ENCODE peak calls at places on chromosomes 11 and 22, in five cellular contexts. One of them, this sample, is unnamed.

GRCh38 chr11:120254788-120255518 is 15.0 kb downstream of the POU2F3 start:
- DNase-seq in heart left ventricle: no peak
- DNase-seq in tibial nerve: no peak
- DNase-seq in HepG2: no peak
- DNase-seq in erythroblast: no peak
- DNase-seq in this sample: no peak

GRCh38 chr11:69966583-69966835 is 111.6 kb upstream of the ANO1 start:
- DNase-seq in heart left ventricle: no peak
- DNase-seq in tibial nerve: no peak
- DNase-seq in HepG2: no peak
- DNase-seq in erythroblast: no peak
- DNase-seq in this sample: no peak

GRCh38 chr11:61910473-61911123 is 6.8 kb downstream of the RAB3IL1 start:
- DNase-seq in heart left ventricle: no peak
- DNase-seq in tibial nerve: peak
- DNase-seq in HepG2: no peak
- DNase-seq in erythroblast: no peak
- DNase-seq in this sample: no peak

GRCh38 chr11:81995907-81996306 is 737.8 kb downstream of the FAM181B start:
- DNase-seq in heart left ventricle: no peak
- DNase-seq in tibial nerve: no peak
- DNase-seq in HepG2: no peak
- DNase-seq in erythroblast: no peak
- DNase-seq in this sample: no peak

GRCh38 chr11:116725434-116726221 is 47.2 kb downstream of the BUD13 start:
- DNase-seq in heart left ventricle: no peak
- DNase-seq in tibial nerve: no peak
- DNase-seq in HepG2: no peak
- DNase-seq in erythroblast: no peak
- DNase-seq in this sample: no peak

GRCh38 chr11:70755410-70756158 is 357.3 kb downstream of the CTTN start:
- DNase-seq in heart left ventricle: peak
- DNase-seq in tibial nerve: peak
- DNase-seq in HepG2: peak
- DNase-seq in erythroblast: peak
- DNase-seq in this sample: peak

GRCh38 chr11:117589024-117589423 is 208.0 kb downstream of the DSCAML1 start:
- DNase-seq in heart left ventricle: no peak
- DNase-seq in tibial nerve: no peak
- DNase-seq in HepG2: no peak
- DNase-seq in erythroblast: no peak
- DNase-seq in this sample: peak

GRCh38 chr22:27853404-27853803 is 51.8 kb upstream of the MN1 start:
- DNase-seq in heart left ventricle: no peak
- DNase-seq in tibial nerve: no peak
- DNase-seq in HepG2: no peak
- DNase-seq in erythroblast: no peak
- DNase-seq in this sample: no peak

GRCh38 chr22:32820131-32820882 is 18.8 kb downstream of the TIMP3 start:
- DNase-seq in heart left ventricle: no peak
- DNase-seq in tibial nerve: no peak
- DNase-seq in HepG2: no peak
- DNase-seq in erythroblast: no peak
- DNase-seq in this sample: no peak

GRCh38 chr11:72217856-72218745 is 1.5 kb downstream of the FOLR2 start:
- DNase-seq in heart left ventricle: no peak
- DNase-seq in tibial nerve: no peak
- DNase-seq in HepG2: no peak
- DNase-seq in erythroblast: no peak
- DNase-seq in this sample: no peak

GRCh38 chr11:121321614-121322243 is 29.2 kb downstream of the SC5D start:
- DNase-seq in heart left ventricle: no peak
- DNase-seq in tibial nerve: no peak
- DNase-seq in HepG2: no peak
- DNase-seq in erythroblast: no peak
- DNase-seq in this sample: no peak

GRCh38 chr11:76164861-76165751 is 41.2 kb downstream of the WNT11 start:
- DNase-seq in heart left ventricle: no peak
- DNase-seq in tibial nerve: no peak
- DNase-seq in HepG2: no peak
- DNase-seq in erythroblast: no peak
- DNase-seq in this sample: no peak

GRCh38 chr22:29883045-29883830 is at the start of gene MTMR3:
- DNase-seq in heart left ventricle: peak
- DNase-seq in tibial nerve: peak
- DNase-seq in HepG2: peak
- DNase-seq in erythroblast: peak
- DNase-seq in this sample: peak

GRCh38 chr11:67700548-67701262 is 26.3 kb upstream of the ALDH3B2 start:
- DNase-seq in heart left ventricle: no peak
- DNase-seq in tibial nerve: no peak
- DNase-seq in HepG2: no peak
- DNase-seq in erythroblast: no peak
- DNase-seq in this sample: no peak

GRCh38 chr22:40363059-40363458 is 7.3 kb upstream of the SGSM3 start:
- DNase-seq in heart left ventricle: no peak
- DNase-seq in tibial nerve: no peak
- DNase-seq in HepG2: no peak
- DNase-seq in erythroblast: no peak
- DNase-seq in this sample: no peak

DNA sequence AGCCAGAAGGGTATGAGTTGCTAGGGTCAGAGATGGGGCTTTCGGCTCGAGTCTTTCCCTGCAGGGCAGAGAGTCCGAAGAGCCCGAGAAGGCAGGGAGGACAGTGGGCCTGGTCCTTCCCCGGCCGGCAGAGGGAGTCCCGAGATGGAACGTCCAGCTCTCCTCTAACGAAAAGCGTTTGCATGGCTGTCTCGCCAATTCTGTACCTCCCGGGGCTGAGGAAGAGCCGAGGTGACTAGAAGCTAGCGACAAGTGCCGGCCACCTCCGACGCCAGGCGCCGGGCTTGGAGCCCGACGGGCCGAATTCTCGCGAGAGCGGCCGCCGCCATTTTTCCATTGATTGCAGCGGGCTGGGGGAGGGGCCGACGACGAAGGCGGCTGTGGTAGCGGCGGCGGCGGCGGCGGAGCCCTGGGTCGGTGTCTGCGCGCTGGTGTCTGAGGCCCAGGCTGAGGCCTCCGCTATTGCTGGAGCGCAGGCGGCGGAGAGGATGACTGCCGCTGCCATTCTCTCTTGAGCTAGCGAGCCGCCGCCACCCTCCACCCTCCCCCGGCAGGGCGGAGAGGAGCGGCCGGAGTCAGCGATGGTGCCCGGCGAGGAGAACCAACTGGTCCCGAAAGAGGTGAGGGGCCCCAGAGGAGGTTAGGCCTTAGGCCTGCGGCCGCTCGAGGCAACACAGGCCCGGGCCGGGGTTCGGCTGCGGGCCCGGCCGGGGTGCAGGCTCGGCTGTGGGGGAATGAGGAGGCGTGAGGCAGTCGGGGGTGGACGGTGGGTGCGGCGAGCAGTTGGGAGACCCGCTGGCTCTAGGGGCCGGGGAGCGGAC is at the start of gene USP47:
- DNase-seq in heart left ventricle: peak
- DNase-seq in tibial nerve: peak
- DNase-seq in HepG2: peak
- DNase-seq in erythroblast: peak
- DNase-seq in this sample: peak
- TF ChIP-seq POLR2A in heart left ventricle: peak
- TF ChIP-seq POLR2A in tibial nerve: peak
- TF ChIP-seq POLR2A in HepG2: peak
- TF ChIP-seq POLR2A in erythroblast: peak
- TF ChIP-seq POLR2A in this sample: peak

GRCh38 chr11:73403541-73403940 is 27.3 kb downstream of the RELT start:
- DNase-seq in heart left ventricle: no peak
- DNase-seq in tibial nerve: no peak
- DNase-seq in HepG2: no peak
- DNase-seq in erythroblast: no peak
- DNase-seq in this sample: no peak
- TF ChIP-seq POLR2A in heart left ventricle: no peak
- TF ChIP-seq POLR2A in tibial nerve: no peak
- TF ChIP-seq POLR2A in HepG2: no peak
- TF ChIP-seq POLR2A in erythroblast: no peak
- TF ChIP-seq POLR2A in this sample: no peak

GRCh38 chr22:31291716-31292644 is at the start of gene PIK3IP1:
- DNase-seq in heart left ventricle: peak
- DNase-seq in tibial nerve: peak
- DNase-seq in HepG2: peak
- DNase-seq in erythroblast: peak
- DNase-seq in this sample: peak
- TF ChIP-seq POLR2A in heart left ventricle: peak
- TF ChIP-seq POLR2A in tibial nerve: peak
- TF ChIP-seq POLR2A in HepG2: peak
- TF ChIP-seq POLR2A in erythroblast: peak
- TF ChIP-seq POLR2A in this sample: no peak

DNA sequence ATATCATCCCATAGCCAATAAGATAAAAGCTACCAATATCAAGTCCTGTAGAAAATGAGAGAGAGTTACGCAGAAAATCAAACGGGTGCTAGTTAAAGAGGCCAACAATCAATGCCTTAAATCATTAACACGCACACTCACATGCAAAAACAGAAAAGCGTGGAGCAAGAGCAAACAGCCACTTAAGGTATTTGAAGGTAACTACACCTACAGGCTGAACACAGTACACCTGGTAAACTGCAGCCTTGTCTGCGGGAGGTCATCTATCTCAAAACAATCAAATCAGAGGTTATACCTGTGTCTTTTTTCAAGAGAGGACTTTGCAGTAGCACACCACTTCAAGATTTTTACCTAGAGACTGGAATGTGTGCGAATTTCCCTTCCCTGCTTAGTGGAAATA is 23.6 kb downstream of the SLC35F2 start:
- DNase-seq in heart left ventricle: no peak
- DNase-seq in tibial nerve: no peak
- DNase-seq in HepG2: no peak
- DNase-seq in erythroblast: no peak
- DNase-seq in this sample: no peak
- TF ChIP-seq POLR2A in heart left ventricle: no peak
- TF ChIP-seq POLR2A in tibial nerve: no peak
- TF ChIP-seq POLR2A in HepG2: no peak
- TF ChIP-seq POLR2A in erythroblast: no peak
- TF ChIP-seq POLR2A in this sample: no peak

GRCh38 chr11:46593550-46594382 is at the start of gene AMBRA1:
- DNase-seq in heart left ventricle: peak
- DNase-seq in tibial nerve: peak
- DNase-seq in HepG2: peak
- DNase-seq in erythroblast: peak
- DNase-seq in this sample: peak
- TF ChIP-seq POLR2A in heart left ventricle: peak
- TF ChIP-seq POLR2A in tibial nerve: peak
- TF ChIP-seq POLR2A in HepG2: peak
- TF ChIP-seq POLR2A in erythroblast: peak
- TF ChIP-seq POLR2A in this sample: no peak

GRCh38 chr11:65147352-65148075 is 13.2 kb upstream of the SYVN1 start:
- DNase-seq in heart left ventricle: no peak
- DNase-seq in tibial nerve: no peak
- DNase-seq in HepG2: no peak
- DNase-seq in erythroblast: no peak
- DNase-seq in this sample: no peak

GRCh38 chr11:65152157-65152556 is 17.8 kb upstream of the SYVN1 start:
- DNase-seq in heart left ventricle: no peak
- DNase-seq in tibial nerve: no peak
- DNase-seq in HepG2: no peak
- DNase-seq in erythroblast: no peak
- DNase-seq in this sample: no peak

GRCh38 chr11:65151500-65151899 is 17.2 kb upstream of the SYVN1 start:
- DNase-seq in heart left ventricle: no peak
- DNase-seq in tibial nerve: no peak
- DNase-seq in HepG2: no peak
- DNase-seq in erythroblast: no peak
- DNase-seq in this sample: no peak

GRCh38 chr11:65148657-65149056 is 14.3 kb upstream of the SYVN1 start:
- DNase-seq in heart left ventricle: no peak
- DNase-seq in tibial nerve: no peak
- DNase-seq in HepG2: no peak
- DNase-seq in erythroblast: no peak
- DNase-seq in this sample: no peak

DNA sequence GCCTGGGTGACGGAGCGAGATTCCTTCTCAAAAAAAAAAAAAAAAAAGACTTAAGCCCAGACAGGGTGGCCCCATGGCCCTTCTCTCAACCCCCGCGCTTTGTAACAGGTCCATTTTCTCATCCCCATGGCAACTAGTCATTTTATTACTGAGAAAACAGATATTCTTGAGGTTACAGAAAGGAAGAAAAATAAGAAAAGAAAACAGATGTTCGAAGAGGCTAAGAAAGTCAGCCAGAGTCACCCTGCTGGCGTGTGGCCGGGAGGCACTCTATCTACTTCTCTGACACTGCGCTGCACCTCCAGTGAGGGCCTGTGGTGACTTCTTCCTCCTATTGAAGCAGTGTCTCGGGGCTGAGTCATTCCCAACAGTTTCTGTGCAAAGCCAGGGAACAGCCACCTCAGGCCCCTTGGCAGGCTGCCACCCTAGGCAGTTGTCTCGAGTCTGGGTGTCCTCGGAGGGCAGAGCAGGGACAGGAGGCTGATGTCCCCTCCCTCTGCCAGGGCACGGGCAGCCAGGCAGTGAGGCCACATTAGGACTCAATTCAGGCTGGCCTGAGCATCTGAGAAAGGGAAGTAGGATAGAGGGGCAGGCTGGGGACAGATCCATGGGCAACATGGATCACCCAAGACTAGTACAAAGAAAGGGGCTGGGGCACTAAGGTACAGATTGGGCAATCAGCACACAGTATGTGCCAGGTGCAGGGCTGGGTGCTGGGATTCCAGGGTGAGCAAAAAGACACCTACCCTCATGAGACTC is 16.4 kb upstream of the SYVN1 start:
- DNase-seq in heart left ventricle: peak
- DNase-seq in tibial nerve: peak
- DNase-seq in HepG2: peak
- DNase-seq in erythroblast: peak
- DNase-seq in this sample: peak
- TF ChIP-seq POLR2A in heart left ventricle: no peak
- TF ChIP-seq POLR2A in tibial nerve: no peak
- TF ChIP-seq POLR2A in HepG2: no peak
- TF ChIP-seq POLR2A in erythroblast: peak
- TF ChIP-seq POLR2A in this sample: no peak

GRCh38 chr22:22161924-22162851 is 82.4 kb upstream of the VPREB1 start:
- DNase-seq in heart left ventricle: no peak
- DNase-seq in tibial nerve: no peak
- DNase-seq in HepG2: no peak
- DNase-seq in erythroblast: no peak
- DNase-seq in this sample: no peak
- TF ChIP-seq POLR2A in heart left ventricle: no peak
- TF ChIP-seq POLR2A in tibial nerve: no peak
- TF ChIP-seq POLR2A in HepG2: no peak
- TF ChIP-seq POLR2A in erythroblast: no peak
- TF ChIP-seq POLR2A in this sample: no peak